ENCODE peak calls at places on chromosome 17, in five cellular contexts. F is heart right ventricle, C is RCC 7860, U is HuH-7, L is EH. A is an unnamed sample.

GRCh38 chr17:44210342-44211192 is 8.9 kb downstream of the UBTF start:
- DNase-seq in U (peak), C (peak), L (peak), F (peak), A (peak)

GRCh38 chr17:41734139-41734948 is at the start of gene HAP1:
- DNase-seq in U (peak), L (peak), C (no peak), F (no peak), A (no peak)

GRCh38 chr17:28324776-28325175 is 5.8 kb downstream of the TMEM97 start:
- DNase-seq in L (no peak), U (no peak), C (no peak), F (no peak), A (no peak)

GRCh38 chr17:74457820-74458166 is 8.6 kb upstream of the CD300A start:
- DNase-seq in L (no peak), U (no peak), F (no peak), C (no peak), A (no peak)

GRCh38 chr17:52207786-52208185 is 49.3 kb upstream of the CA10 start:
- DNase-seq in U (no peak), L (no peak), C (no peak), F (no peak), A (no peak)

GRCh38 chr17:17778308-17779014 is 58.3 kb downstream of the SREBF1 start:
- DNase-seq in F (peak), L (no peak), C (no peak), U (no peak), A (peak)

GRCh38 chr17:58577696-58578095 is 63.3 kb upstream of the MTMR4 start:
- DNase-seq in L (peak), U (peak), C (no peak), F (peak), A (peak)

GRCh38 chr17:32015245-32016013 is 8.2 kb downstream of the LRRC37B start:
- DNase-seq in F (no peak), U (peak), L (peak), C (no peak), A (no peak)

GRCh38 chr17:28867276-28867675 is 12.5 kb downstream of the ERAL1 start:
- DNase-seq in U (no peak), F (no peak), C (no peak), L (no peak), A (no peak)

GRCh38 chr17:19263621-19264010 is 26.4 kb downstream of the EPN2 start:
- DNase-seq in U (no peak), C (no peak), L (peak), F (no peak), A (peak)

GRCh38 chr17:41535764-41536481 is 7.8 kb upstream of the KRT19 start:
- DNase-seq in F (no peak), C (no peak), L (no peak), U (no peak), A (no peak)

GRCh38 chr17:59073972-59074371 is 32.7 kb downstream of the TRIM37 start:
- DNase-seq in U (no peak), L (no peak), F (no peak), C (no peak), A (no peak)

GRCh38 chr17:44928950-44929720 is 13.8 kb upstream of the GFAP start:
- DNase-seq in C (no peak), F (no peak), L (no peak), U (no peak), A (no peak)